ENCODE peak calls at places on chromosomes 7 and 10, in seven cellular contexts. Y, C, D, U, G, R and T are unnamed samples.

GRCh38 chr7:101699884-101700283 is 70.8 kb upstream of the MYL10 start:
- DNase-seq in R (no peak), C (no peak), U (no peak), G (no peak), D (no peak), Y (no peak), T (no peak)

GRCh38 chr10:31864834-31865518 is 63.7 kb downstream of the ARHGAP12 start:
- DNase-seq in Y (no peak), U (no peak), G (no peak), C (no peak), D (no peak), R (no peak), T (no peak)

GRCh38 chr10:116398224-116398623 is 29.4 kb upstream of the PNLIPRP3 start:
- DNase-seq in C (no peak), U (no peak), R (no peak), D (no peak), G (no peak), Y (no peak), T (no peak)

GRCh38 chr7:117750612-117751563 is 122.4 kb downstream of the CTTNBP2 start:
- DNase-seq in C (peak), R (peak), D (no peak), G (no peak), Y (no peak), U (no peak), T (no peak)

GRCh38 chr7:150803161-150803860 is 2.7 kb downstream of the TMEM176A start:
- DNase-seq in Y (no peak), U (no peak), G (no peak), D (no peak), C (no peak), R (no peak), T (no peak)

GRCh38 chr10:99779335-99779734 is 3.1 kb upstream of the ABCC2 start:
- DNase-seq in Y (no peak), U (no peak), G (no peak), C (peak), D (no peak), R (no peak), T (no peak)

GRCh38 chr10:18713077-18713476 is 53.8 kb downstream of the ARL5B start:
- DNase-seq in Y (no peak), C (peak), U (no peak), D (no peak), R (peak), G (no peak), T (no peak)

GRCh38 chr7:122528879-122529481 is 169.9 kb downstream of the RNF133 start:
- DNase-seq in C (peak), G (no peak), D (no peak), U (no peak), R (peak), Y (no peak), T (peak)

GRCh38 chr10:74825371-74826141 is 844 bp upstream of the KAT6B start:
- DNase-seq in Y (peak), D (peak), C (no peak), R (no peak), G (peak), U (no peak), T (no peak)

GRCh38 chr10:115818015-115818414 is 455.0 kb downstream of the GFRA1 start:
- DNase-seq in Y (no peak), G (no peak), U (no peak), D (no peak), C (no peak), R (no peak), T (no peak)

GRCh38 chr7:137130751-137131158 is 212.8 kb downstream of the PTN start:
- DNase-seq in G (no peak), Y (no peak), C (peak), D (no peak), R (no peak), U (no peak), T (no peak)

GRCh38 chr7:12923971-12924370 is 236.5 kb downstream of the ARL4A start:
- DNase-seq in Y (no peak), G (no peak), D (no peak), U (no peak), C (peak), R (no peak), T (no peak)

GRCh38 chr7:105016083-105017075 is 2.4 kb downstream of the KMT2E start:
- DNase-seq in G (no peak), D (no peak), Y (no peak), R (peak), C (no peak), U (no peak), T (no peak)

GRCh38 chr10:43226851-43227845 is 39.7 kb downstream of the RASGEF1A start:
- DNase-seq in C (no peak), R (no peak), G (no peak), Y (peak), D (no peak), U (peak), T (peak)

GRCh38 chr7:326845-327304 is 36.9 kb downstream of the FOXL3 start:
- DNase-seq in R (no peak), G (no peak), D (no peak), C (no peak), U (no peak), Y (no peak), T (no peak)

GRCh38 chr10:132061465-132062180 is 4.1 kb upstream of the JAKMIP3 start:
- DNase-seq in R (no peak), U (no peak), C (no peak), G (no peak), Y (no peak), D (no peak), T (no peak)

GRCh38 chr7:2399848-2400587 is 3.4 kb upstream of the CHST12 start:
- DNase-seq in G (no peak), D (no peak), Y (no peak), C (peak), U (peak), R (peak), T (peak)

GRCh38 chr7:129238546-129238945 is 13.7 kb downstream of the AHCYL2 start:
- DNase-seq in D (no peak), R (no peak), U (no peak), Y (no peak), G (no peak), C (no peak), T (no peak)

GRCh38 chr10:35336084-35336831 is at the start of gene CCNY:
- DNase-seq in C (peak), U (peak), D (peak), R (no peak), Y (peak), G (peak), T (peak)

GRCh38 chr7:41700044-41700471 is 2.8 kb downstream of the INHBA start:
- DNase-seq in U (no peak), C (no peak), R (no peak), G (no peak), Y (no peak), D (no peak), T (no peak)

GRCh38 chr10:91163709-91164474 is 56.6 kb upstream of the PCGF5 start:
- DNase-seq in C (peak), Y (peak), G (no peak), D (peak), U (peak), R (peak), T (no peak)

GRCh38 chr7:115146148-115146547 is 224.3 kb downstream of the MDFIC start:
- DNase-seq in C (peak), R (no peak), Y (no peak), U (no peak), D (no peak), G (no peak), T (no peak)

GRCh38 chr7:110534241-110534931 is 556.5 kb upstream of the LRRN3 start:
- DNase-seq in Y (no peak), U (no peak), G (no peak), C (peak), D (no peak), R (no peak), T (no peak)

GRCh38 chr10:126017961-126018560 is 121.7 kb downstream of the FANK1 start:
- DNase-seq in Y (no peak), C (no peak), U (no peak), R (no peak), D (no peak), G (no peak), T (no peak)

GRCh38 chr10:16352146-16352545 is 84.7 kb upstream of the PTER start:
- DNase-seq in U (no peak), D (no peak), Y (no peak), R (no peak), C (no peak), G (no peak), T (no peak)

GRCh38 chr7:107264723-107265122 is 95.9 kb downstream of the HBP1 start:
- DNase-seq in Y (no peak), D (no peak), G (no peak), C (no peak), R (no peak), U (no peak), T (no peak)

GRCh38 chr7:34850681-34851080 is 186.6 kb downstream of the DPY19L1 start:
- DNase-seq in C (no peak), U (no peak), G (no peak), D (no peak), Y (no peak), R (no peak), T (no peak)